ENCODE peak calls at places on chromosomes 13 and 19, in seven cellular contexts. A, L, Q, I, B, N and K are unnamed samples.
A peak's percentile ranks its signal among the peaks of the same experiment; 100 is the strongest.

GRCh38 chr13:77918391-77919261 is at the start of gene EDNRB:
- DNase-seq in I (no peak), L (peak; percentile 43), A (peak; percentile 41), Q (peak; percentile 56), B (peak; percentile 79), N (peak; percentile 29), K (no peak)

GRCh38 chr19:4557971-4558941 is 1.2 kb downstream of the SEMA6B start:
- DNase-seq in N (peak; percentile 61), B (no peak), Q (no peak), A (no peak), L (no peak), I (peak; percentile 59), K (no peak)

GRCh38 chr13:51244637-51245405 is 22.6 kb downstream of the FAM124A start:
- DNase-seq in N (no peak), I (no peak), L (no peak), A (no peak), B (no peak), Q (no peak), K (no peak)

GRCh38 chr19:41849067-41849466 is 4.2 kb downstream of the DMRTC2 start:
- DNase-seq in N (no peak), Q (no peak), B (no peak), I (no peak), A (no peak), L (no peak), K (no peak)

GRCh38 chr13:34522818-34523217 is 419.3 kb upstream of the NBEA start:
- DNase-seq in Q (no peak), B (no peak), L (no peak), A (no peak), I (no peak), N (no peak), K (no peak)

GRCh38 chr19:32691952-32692726 is 518 bp downstream of the NUDT19 start:
- DNase-seq in L (peak; percentile 60), A (peak; percentile 71), B (peak; percentile 74), N (peak; percentile 59), Q (peak; percentile 67), I (peak; percentile 59), K (no peak)

GRCh38 chr13:40672310-40673060 is 6.0 kb upstream of the FOXO1 start:
- DNase-seq in I (no peak), N (no peak), Q (no peak), B (no peak), A (no peak), L (no peak), K (no peak)

GRCh38 chr13:99658266-99658991 is 157.2 kb downstream of the TM9SF2 start:
- DNase-seq in B (peak; percentile 67), A (peak; percentile 39), L (peak; percentile 40), I (no peak), N (no peak), Q (peak; percentile 67), K (no peak)

GRCh38 chr13:62014299-62014698 is 598.6 kb upstream of the PCDH20 start:
- DNase-seq in B (no peak), A (no peak), Q (no peak), L (no peak), I (no peak), N (no peak), K (no peak)

GRCh38 chr19:8466018-8466417 is 21.2 kb downstream of the HNRNPM start:
- DNase-seq in A (no peak), L (no peak), Q (no peak), I (no peak), N (no peak), B (no peak), K (no peak)

GRCh38 chr13:45327253-45327954 is 13.6 kb downstream of the TPT1 start:
- DNase-seq in I (no peak), L (no peak), N (no peak), B (no peak), A (no peak), Q (no peak), K (no peak)

GRCh38 chr13:33218020-33218419 is 67.5 kb downstream of the STARD13 start:
- DNase-seq in L (no peak), I (no peak), B (no peak), Q (no peak), N (no peak), A (no peak), K (no peak)

GRCh38 chr19:32357720-32358119 is 12.3 kb downstream of the ZNF507 start:
- DNase-seq in L (no peak), A (no peak), B (no peak), Q (no peak), N (no peak), I (no peak), K (no peak)

GRCh38 chr13:43815204-43815603 is 28.4 kb upstream of the ENOX1 start:
- DNase-seq in I (no peak), L (no peak), A (no peak), Q (no peak), B (no peak), N (no peak), K (no peak)

GRCh38 chr19:15926484-15926883 is 7.8 kb downstream of the CYP4F11 start:
- DNase-seq in A (no peak), I (no peak), N (no peak), Q (no peak), L (no peak), B (no peak), K (no peak)

GRCh38 chr13:112444416-112445399 is 68.6 kb downstream of the SPACA7 start:
- DNase-seq in B (no peak), Q (no peak), A (no peak), N (no peak), I (no peak), L (peak; percentile 14), K (no peak)

GRCh38 chr13:114154476-114154875 is 22.1 kb upstream of the RASA3 start:
- DNase-seq in N (no peak), I (no peak), B (no peak), Q (no peak), L (no peak), A (no peak), K (no peak)

GRCh38 chr13:33353210-33353609 is 67.7 kb upstream of the STARD13 start:
- DNase-seq in N (no peak), I (no peak), L (peak; percentile 51), Q (peak; percentile 36), A (peak; percentile 29), B (peak; percentile 77), K (no peak)

GRCh38 chr13:109812375-109812774 is 26.0 kb upstream of the IRS2 start:
- DNase-seq in L (no peak), A (no peak), I (no peak), Q (no peak), B (no peak), N (no peak), K (no peak)

GRCh38 chr19:12647490-12648071 is 19.0 kb downstream of the MAN2B1 start:
- DNase-seq in I (peak; percentile 88), N (peak; percentile 84), Q (peak; percentile 72), L (peak; percentile 87), A (peak; percentile 71), B (no peak), K (no peak)

GRCh38 chr19:10679743-10680142 is 21.5 kb upstream of the QTRT1 start:
- DNase-seq in I (no peak), B (no peak), A (no peak), L (no peak), N (no peak), Q (no peak), K (no peak)

GRCh38 chr13:39474600-39474999 is 128.4 kb downstream of the LHFPL6 start:
- DNase-seq in B (no peak), A (no peak), N (no peak), I (no peak), Q (no peak), L (no peak), K (no peak)

GRCh38 chr19:4722671-4723464 is 774 bp downstream of the DPP9 start:
- DNase-seq in B (no peak), I (peak; percentile 41), N (peak; percentile 50), Q (no peak), A (no peak), L (peak; percentile 50), K (no peak)

GRCh38 chr13:99809931-99810330 is 161.6 kb downstream of the ZIC5 start:
- DNase-seq in L (no peak), N (no peak), A (no peak), Q (no peak), B (no peak), I (no peak), K (no peak)

GRCh38 chr19:2333807-2334211 is 5.3 kb downstream of the SPPL2B start:
- DNase-seq in N (no peak), I (no peak), L (no peak), B (no peak), Q (no peak), A (no peak), K (no peak)
- TF ChIP-seq CTCF in N (no peak), I (no peak), L (no peak), B (no peak), Q (peak; percentile 5), A (no peak), K (no peak)

DNA sequence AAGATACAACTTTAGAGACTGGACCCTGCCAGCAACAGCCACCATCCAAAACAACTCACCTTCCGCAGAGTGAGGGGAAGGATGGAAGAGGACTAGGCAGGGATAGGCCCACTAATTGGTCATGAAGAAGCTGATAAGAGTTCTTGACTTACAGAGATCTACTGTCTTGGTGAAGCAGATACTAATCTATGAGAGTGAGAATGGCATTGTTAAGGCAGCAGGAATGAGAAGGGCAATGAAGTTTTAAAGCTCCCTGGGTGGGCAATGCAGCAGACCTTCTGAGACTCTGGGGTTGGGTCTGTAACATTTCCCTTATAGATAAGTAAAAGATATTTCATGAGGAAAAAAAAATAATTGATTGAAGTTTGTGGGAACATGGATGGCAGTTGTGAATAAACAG is 63.7 kb downstream of the KLF12 start:
- DNase-seq in Q (no peak), I (no peak), N (no peak), L (no peak), B (no peak), A (no peak), K (no peak)
- H3K4me1 ChIP-seq in Q (peaks cover 51% of the 10 kb centered on the region), I (no peaks in the 10 kb centered on the region), N (no peaks in the 10 kb centered on the region), L (no peaks in the 10 kb centered on the region), B (peaks cover 12% of the 10 kb centered on the region), A (peaks cover 31% of the 10 kb centered on the region), K (peaks cover 17% of the 10 kb centered on the region)

DNA sequence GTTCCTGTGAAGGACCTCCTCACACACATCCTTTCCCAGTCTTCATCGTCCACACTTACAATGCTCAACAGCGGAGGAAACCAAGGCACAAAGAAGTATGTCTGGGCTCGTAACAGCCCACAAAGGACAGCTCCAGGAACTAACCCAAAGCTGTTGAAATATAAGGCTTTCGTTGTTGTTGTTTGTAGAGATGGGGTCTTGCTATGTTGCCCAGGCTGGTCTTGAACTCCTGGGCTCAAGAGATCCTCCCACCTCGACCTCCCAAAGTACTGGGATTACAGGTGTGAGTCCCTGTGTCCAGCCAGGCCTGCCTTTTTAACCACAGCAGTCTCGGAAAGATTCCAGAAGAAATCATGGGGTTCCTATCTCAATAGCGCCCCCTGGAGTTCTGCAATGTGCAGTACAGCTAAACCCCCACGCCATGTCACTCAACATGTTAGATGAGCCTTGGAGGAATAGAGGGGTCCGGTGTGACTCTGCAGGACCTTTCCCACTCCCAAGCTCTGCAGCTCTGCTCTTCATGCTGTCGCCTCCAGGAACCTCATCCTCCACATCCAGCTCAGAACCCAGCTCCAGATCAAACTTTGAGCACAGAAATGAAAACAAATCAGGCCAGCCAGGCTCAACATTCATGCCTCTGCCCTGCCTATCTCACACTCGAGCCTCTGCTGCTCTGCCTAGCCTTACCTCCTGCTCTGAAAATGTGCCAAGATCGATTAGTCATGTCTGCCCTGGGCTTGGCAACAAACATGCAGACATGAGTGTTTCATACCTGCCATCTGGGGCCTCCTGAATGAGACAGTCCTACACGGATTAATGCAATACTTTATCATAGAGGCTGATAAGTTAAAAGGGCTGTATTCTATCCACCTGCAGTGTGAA is 7.5 kb downstream of the PLA2G4C start:
- DNase-seq in L (peak; percentile 40), A (no peak), N (no peak), Q (no peak), B (no peak), I (no peak), K (no peak)
- TF ChIP-seq CTCF in L (peak; percentile 73), A (peak; percentile 43), N (peak; percentile 40), Q (peak; percentile 53), B (no peak), I (peak; percentile 26), K (peak; percentile 42)

GRCh38 chr19:19820774-19821315 is 705 bp downstream of the ZNF506 start:
- DNase-seq in A (no peak), N (no peak), L (no peak), I (no peak), Q (no peak), B (no peak), K (no peak)
- H3K4me1 ChIP-seq in A (peaks cover 3% of the 10 kb centered on the region), N (peaks cover 21% of the 10 kb centered on the region), L (no peaks in the 10 kb centered on the region), I (no peaks in the 10 kb centered on the region), Q (peaks cover 46% of the 10 kb centered on the region), B (peaks cover 14% of the 10 kb centered on the region), K (peaks cover 25% of the 10 kb centered on the region)